ENCODE peak calls at places on chromosomes 3 and 15, in seven cellular contexts. One of them, this sample, is unnamed.

GRCh38 chr3:188829577-188829976 is 342.2 kb upstream of the TPRG1 start:
- DNase-seq in IMR-90: no peak
- DNase-seq in neuronal stem cell: no peak
- DNase-seq in H9: no peak
- DNase-seq in H1: no peak
- DNase-seq in mesenchymal stem cell: no peak
- DNase-seq in trophoblast cell: no peak
- DNase-seq in this sample: no peak

GRCh38 chr3:159765025-159765859 is 223.4 kb upstream of the IL12A start:
- DNase-seq in IMR-90: peak
- DNase-seq in neuronal stem cell: peak
- DNase-seq in H9: peak
- DNase-seq in H1: peak
- DNase-seq in mesenchymal stem cell: peak
- DNase-seq in trophoblast cell: peak
- DNase-seq in this sample: peak

GRCh38 chr3:37402351-37402750 is 228.0 kb upstream of the LRRFIP2 start:
- DNase-seq in IMR-90: no peak
- DNase-seq in neuronal stem cell: no peak
- DNase-seq in H9: no peak
- DNase-seq in H1: no peak
- DNase-seq in mesenchymal stem cell: no peak
- DNase-seq in trophoblast cell: no peak
- DNase-seq in this sample: no peak

GRCh38 chr3:195752066-195752465 is 31.3 kb downstream of the MUC20 start:
- DNase-seq in IMR-90: no peak
- DNase-seq in neuronal stem cell: no peak
- DNase-seq in H9: no peak
- DNase-seq in H1: no peak
- DNase-seq in mesenchymal stem cell: no peak
- DNase-seq in trophoblast cell: no peak
- DNase-seq in this sample: no peak

GRCh38 chr15:79463781-79464270 is 31.7 kb downstream of the MINAR1 start:
- DNase-seq in IMR-90: no peak
- DNase-seq in neuronal stem cell: no peak
- DNase-seq in H9: no peak
- DNase-seq in H1: no peak
- DNase-seq in mesenchymal stem cell: no peak
- DNase-seq in trophoblast cell: no peak
- DNase-seq in this sample: no peak

GRCh38 chr3:63364909-63365308 is 86.8 kb downstream of the SYNPR start:
- DNase-seq in IMR-90: no peak
- DNase-seq in neuronal stem cell: no peak
- DNase-seq in H9: no peak
- DNase-seq in H1: no peak
- DNase-seq in mesenchymal stem cell: no peak
- DNase-seq in trophoblast cell: no peak
- DNase-seq in this sample: peak

GRCh38 chr3:149971403-149972075 is 844 bp upstream of the PFN2 start:
- DNase-seq in IMR-90: peak
- DNase-seq in neuronal stem cell: no peak
- DNase-seq in H9: peak
- DNase-seq in H1: peak
- DNase-seq in mesenchymal stem cell: peak
- DNase-seq in trophoblast cell: peak
- DNase-seq in this sample: peak

GRCh38 chr3:102142379-102143058 is 292.3 kb upstream of the ZPLD1 start:
- DNase-seq in IMR-90: no peak
- DNase-seq in neuronal stem cell: no peak
- DNase-seq in H9: no peak
- DNase-seq in H1: no peak
- DNase-seq in mesenchymal stem cell: no peak
- DNase-seq in trophoblast cell: no peak
- DNase-seq in this sample: no peak

GRCh38 chr3:125437631-125438435 is 62.7 kb upstream of the ZNF148 start:
- DNase-seq in IMR-90: peak
- DNase-seq in neuronal stem cell: peak
- DNase-seq in H9: peak
- DNase-seq in H1: peak
- DNase-seq in mesenchymal stem cell: peak
- DNase-seq in trophoblast cell: peak
- DNase-seq in this sample: peak

GRCh38 chr15:26372712-26373111 is 400.2 kb downstream of the GABRB3 start:
- DNase-seq in IMR-90: no peak
- DNase-seq in neuronal stem cell: peak
- DNase-seq in H9: no peak
- DNase-seq in H1: no peak
- DNase-seq in mesenchymal stem cell: no peak
- DNase-seq in trophoblast cell: no peak
- DNase-seq in this sample: peak

GRCh38 chr15:50940506-50940905 is 32.0 kb downstream of the AP4E1 start:
- DNase-seq in IMR-90: peak
- DNase-seq in neuronal stem cell: no peak
- DNase-seq in H9: no peak
- DNase-seq in H1: no peak
- DNase-seq in mesenchymal stem cell: peak
- DNase-seq in trophoblast cell: no peak
- DNase-seq in this sample: no peak

GRCh38 chr3:179898024-179898423 is 138.7 kb downstream of the PEX5L start:
- DNase-seq in IMR-90: peak
- DNase-seq in neuronal stem cell: peak
- DNase-seq in H9: peak
- DNase-seq in H1: no peak
- DNase-seq in mesenchymal stem cell: peak
- DNase-seq in trophoblast cell: peak
- DNase-seq in this sample: peak

GRCh38 chr3:47890037-47890831 is 87.3 kb downstream of the DHX30 start:
- DNase-seq in IMR-90: no peak
- DNase-seq in neuronal stem cell: peak
- DNase-seq in H9: no peak
- DNase-seq in H1: no peak
- DNase-seq in mesenchymal stem cell: no peak
- DNase-seq in trophoblast cell: no peak
- DNase-seq in this sample: no peak

GRCh38 chr3:56076746-56077145 is 391.5 kb downstream of the ERC2 start:
- DNase-seq in IMR-90: no peak
- DNase-seq in neuronal stem cell: no peak
- DNase-seq in H9: no peak
- DNase-seq in H1: no peak
- DNase-seq in mesenchymal stem cell: no peak
- DNase-seq in trophoblast cell: no peak
- DNase-seq in this sample: no peak

GRCh38 chr3:49955636-49956035 is 15.7 kb downstream of the RBM6 start:
- DNase-seq in IMR-90: no peak
- DNase-seq in neuronal stem cell: no peak
- DNase-seq in H9: no peak
- DNase-seq in H1: no peak
- DNase-seq in mesenchymal stem cell: no peak
- DNase-seq in trophoblast cell: no peak
- DNase-seq in this sample: no peak
- H3K18ac ChIP-seq in IMR-90: no peak
- H3K18ac ChIP-seq in neuronal stem cell: no peak
- H3K18ac ChIP-seq in H9: no peak
- H3K18ac ChIP-seq in H1: no peak
- H3K18ac ChIP-seq in mesenchymal stem cell: no peak
- H3K18ac ChIP-seq in trophoblast cell: no peak
- H3K18ac ChIP-seq in this sample: no peak

GRCh38 chr3:147655236-147655635 is 246.1 kb downstream of the ZIC1 start:
- DNase-seq in IMR-90: no peak
- DNase-seq in neuronal stem cell: no peak
- DNase-seq in H9: no peak
- DNase-seq in H1: no peak
- DNase-seq in mesenchymal stem cell: no peak
- DNase-seq in trophoblast cell: no peak
- DNase-seq in this sample: no peak
- H3K23ac ChIP-seq in IMR-90: no peak
- H3K23ac ChIP-seq in neuronal stem cell: no peak
- H3K23ac ChIP-seq in H9: no peak
- H3K23ac ChIP-seq in H1: no peak
- H3K23ac ChIP-seq in mesenchymal stem cell: no peak
- H3K23ac ChIP-seq in trophoblast cell: no peak
- H3K23ac ChIP-seq in this sample: no peak

GRCh38 chr3:29249829-29250228 is 31.0 kb upstream of the RBMS3 start:
- DNase-seq in IMR-90: no peak
- DNase-seq in neuronal stem cell: no peak
- DNase-seq in H9: no peak
- DNase-seq in H1: no peak
- DNase-seq in mesenchymal stem cell: no peak
- DNase-seq in trophoblast cell: no peak
- DNase-seq in this sample: no peak
- H2BK120ac ChIP-seq in IMR-90: no peak
- H2BK120ac ChIP-seq in neuronal stem cell: no peak
- H2BK120ac ChIP-seq in H9: no peak
- H2BK120ac ChIP-seq in H1: no peak
- H2BK120ac ChIP-seq in mesenchymal stem cell: no peak
- H2BK120ac ChIP-seq in trophoblast cell: no peak
- H2BK120ac ChIP-seq in this sample: no peak

DNA sequence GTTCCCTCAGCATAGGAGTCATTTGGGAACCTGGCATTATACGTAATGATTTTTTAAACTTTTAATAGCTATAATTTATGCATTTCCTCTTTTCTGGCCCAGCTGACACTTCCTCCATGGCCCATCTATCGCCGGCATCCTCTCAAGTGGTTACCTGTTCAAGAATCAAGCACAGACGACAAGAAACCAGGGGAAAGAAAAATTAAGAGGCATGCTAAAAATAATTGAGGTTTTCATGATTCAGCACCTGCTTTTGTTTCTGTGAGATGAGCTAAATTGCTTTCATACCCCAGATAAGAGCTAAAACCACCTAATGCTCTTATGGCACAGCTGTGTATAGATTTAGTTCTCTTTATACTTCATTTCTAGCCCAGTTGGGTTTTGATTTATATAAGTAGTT is 1.7 kb downstream of the SPCS1 start:
- DNase-seq in IMR-90: no peak
- DNase-seq in neuronal stem cell: no peak
- DNase-seq in H9: no peak
- DNase-seq in H1: no peak
- DNase-seq in mesenchymal stem cell: no peak
- DNase-seq in trophoblast cell: no peak
- DNase-seq in this sample: no peak
- H3K18ac ChIP-seq in IMR-90: no peak
- H3K18ac ChIP-seq in neuronal stem cell: no peak
- H3K18ac ChIP-seq in H9: no peak
- H3K18ac ChIP-seq in H1: no peak
- H3K18ac ChIP-seq in mesenchymal stem cell: no peak
- H3K18ac ChIP-seq in trophoblast cell: no peak
- H3K18ac ChIP-seq in this sample: no peak

GRCh38 chr15:46576611-46577010 is 941.8 kb downstream of the SQOR start:
- DNase-seq in IMR-90: no peak
- DNase-seq in neuronal stem cell: no peak
- DNase-seq in H9: no peak
- DNase-seq in H1: no peak
- DNase-seq in mesenchymal stem cell: peak
- DNase-seq in trophoblast cell: peak
- DNase-seq in this sample: peak
- H3K23ac ChIP-seq in IMR-90: no peak
- H3K23ac ChIP-seq in neuronal stem cell: no peak
- H3K23ac ChIP-seq in H9: no peak
- H3K23ac ChIP-seq in H1: no peak
- H3K23ac ChIP-seq in mesenchymal stem cell: no peak
- H3K23ac ChIP-seq in trophoblast cell: no peak
- H3K23ac ChIP-seq in this sample: no peak